ENCODE peak calls at places on chromosomes 4 and X, in seven cellular contexts. O is cardiac muscle cell, Z is GM10248, I is fibroblast of pulmonary artery, R is RWPE1, S is glutamatergic neuron, B is mammary epithelial cell. E is an unnamed sample.

GRCh38 chr4:110615366-110616161 is 7.3 kb downstream of the PITX2 start:
- DNase-seq in R (no peak), Z (no peak), B (no peak), I (no peak), S (no peak), O (peak), E (no peak)

GRCh38 chr4:5206391-5206790 is 155.1 kb downstream of the STK32B start:
- DNase-seq in B (peak), R (peak), I (peak), Z (no peak), O (no peak), S (peak), E (no peak)

GRCh38 chr4:37895271-37895670 is 4.4 kb downstream of the TBC1D1 start:
- DNase-seq in B (no peak), I (no peak), Z (no peak), R (no peak), O (no peak), S (no peak), E (no peak)

GRCh38 chr4:182916483-182917181 is 554 bp downstream of the DCTD start:
- DNase-seq in Z (no peak), I (peak), R (peak), S (peak), O (peak), B (peak), E (peak)

GRCh38 chrX:53686151-53686885 is at the start of gene HUWE1:
- DNase-seq in Z (peak), O (peak), I (peak), R (peak), B (peak), S (peak), E (peak)

GRCh38 chr4:158807696-158808095 is 38.9 kb downstream of the FNIP2 start:
- DNase-seq in O (no peak), R (no peak), S (no peak), B (no peak), I (no peak), Z (no peak), E (no peak)

GRCh38 chrX:7948483-7948882 is 21.3 kb upstream of the PNPLA4 start:
- DNase-seq in O (no peak), S (no peak), I (no peak), R (no peak), B (no peak), Z (no peak), E (no peak)

GRCh38 chr4:84877051-84877833 is 89.2 kb downstream of the WDFY3 start:
- DNase-seq in S (peak), R (no peak), O (no peak), B (peak), I (peak), Z (no peak), E (peak)

GRCh38 chr4:139647184-139647583 is 18.4 kb upstream of the MGST2 start:
- DNase-seq in O (no peak), I (no peak), R (no peak), Z (no peak), B (no peak), S (no peak), E (peak)

GRCh38 chrX:41491267-41492004 is 44.3 kb downstream of the NYX start:
- DNase-seq in I (peak), S (no peak), R (peak), B (peak), O (no peak), Z (no peak), E (peak)

GRCh38 chrX:154761977-154762528 is 611 bp upstream of the DKC1 start:
- DNase-seq in O (no peak), B (no peak), I (no peak), Z (no peak), S (no peak), R (no peak), E (no peak)

GRCh38 chrX:114272096-114272686 is 311.7 kb upstream of the HTR2C start:
- DNase-seq in B (no peak), Z (no peak), R (no peak), O (no peak), S (no peak), I (peak), E (peak)

GRCh38 chr4:43146198-43146597 is 253.7 kb downstream of the GRXCR1 start:
- DNase-seq in I (no peak), B (no peak), Z (no peak), R (no peak), S (no peak), O (no peak), E (no peak)

GRCh38 chrX:68992998-68993397 is 164.2 kb downstream of the EFNB1 start:
- DNase-seq in O (no peak), B (no peak), Z (no peak), S (no peak), I (no peak), R (no peak), E (no peak)

GRCh38 chr4:11182031-11182430 is 246.7 kb downstream of the HS3ST1 start:
- DNase-seq in Z (no peak), R (no peak), S (no peak), B (no peak), O (no peak), I (no peak), E (peak)

GRCh38 chr4:189022441-189023035 is 883.3 kb downstream of the TRIML1 start:
- DNase-seq in S (no peak), I (peak), R (no peak), B (peak), O (no peak), Z (no peak), E (peak)

GRCh38 chr4:98950925-98951324 is 22.0 kb upstream of the EIF4E start:
- DNase-seq in B (peak), S (no peak), R (no peak), Z (no peak), O (no peak), I (peak), E (peak)

GRCh38 chr4:79334783-79335182 is 8.9 kb upstream of the NAA11 start:
- DNase-seq in B (no peak), Z (no peak), R (no peak), O (no peak), S (no peak), I (no peak), E (no peak)

GRCh38 chr4:84727491-84727890 is 144.6 kb downstream of the CDS1 start:
- DNase-seq in O (no peak), Z (no peak), B (no peak), R (no peak), S (no peak), I (no peak), E (no peak)

GRCh38 chrX:30965751-30966150 is 76.7 kb upstream of the TAB3 start:
- DNase-seq in S (no peak), B (no peak), R (no peak), O (no peak), Z (no peak), I (no peak), E (no peak)

GRCh38 chr4:100795581-100795980 is 277.8 kb upstream of the EMCN start:
- DNase-seq in Z (no peak), I (no peak), R (no peak), S (no peak), O (no peak), B (no peak), E (no peak)

GRCh38 chr4:99462875-99463464 is 27.8 kb upstream of the ADH7 start:
- DNase-seq in S (peak), I (peak), O (peak), Z (peak), B (peak), R (peak), E (peak)

GRCh38 chr4:5050520-5050955 is 742 bp upstream of the STK32B start:
- DNase-seq in S (peak), R (peak), Z (peak), O (peak), B (peak), I (peak), E (peak)

GRCh38 chr4:110823251-110823650 is 200.4 kb upstream of the PITX2 start:
- DNase-seq in B (peak), S (no peak), O (no peak), R (peak), I (no peak), Z (no peak), E (peak)

GRCh38 chrX:100447563-100448397 is 37.7 kb upstream of the PCDH19 start:
- DNase-seq in R (peak), O (peak), I (peak), Z (peak), S (peak), B (peak), E (peak)

GRCh38 chrX:52277666-52278065 is 91.2 kb upstream of the XAGE2 start:
- DNase-seq in R (no peak), O (no peak), S (no peak), Z (no peak), B (no peak), I (no peak), E (no peak)

GRCh38 chr4:53026233-53026632 is 164.1 kb downstream of the RASL11B start:
- DNase-seq in S (no peak), B (no peak), I (no peak), Z (no peak), O (no peak), R (no peak), E (no peak)

GRCh38 chrX:115988825-115989224 is 181.7 kb upstream of the AGTR2 start:
- DNase-seq in B (no peak), I (no peak), O (no peak), R (no peak), S (no peak), Z (no peak), E (no peak)

GRCh38 chr4:7194251-7195137 is 2.2 kb downstream of the SORCS2 start:
- DNase-seq in B (no peak), Z (no peak), O (peak), I (peak), S (peak), R (no peak), E (no peak)

GRCh38 chr4:182920676-182921075 is 3.5 kb upstream of the DCTD start:
- DNase-seq in I (no peak), R (no peak), Z (no peak), O (no peak), S (no peak), B (no peak), E (no peak)

GRCh38 chr4:83107636-83108035 is 6.9 kb downstream of the PLAC8 start:
- DNase-seq in B (no peak), O (no peak), R (no peak), Z (no peak), S (no peak), I (no peak), E (no peak)

GRCh38 chrX:79095441-79096338 is 48.8 kb upstream of the GPR174 start:
- DNase-seq in S (no peak), I (no peak), Z (no peak), B (no peak), R (no peak), O (no peak), E (no peak)

GRCh38 chr4:58760737-58761136 is 1650.6 kb upstream of the IGFBP7 start:
- DNase-seq in Z (no peak), B (no peak), S (no peak), R (no peak), O (no peak), I (no peak), E (no peak)

DNA sequence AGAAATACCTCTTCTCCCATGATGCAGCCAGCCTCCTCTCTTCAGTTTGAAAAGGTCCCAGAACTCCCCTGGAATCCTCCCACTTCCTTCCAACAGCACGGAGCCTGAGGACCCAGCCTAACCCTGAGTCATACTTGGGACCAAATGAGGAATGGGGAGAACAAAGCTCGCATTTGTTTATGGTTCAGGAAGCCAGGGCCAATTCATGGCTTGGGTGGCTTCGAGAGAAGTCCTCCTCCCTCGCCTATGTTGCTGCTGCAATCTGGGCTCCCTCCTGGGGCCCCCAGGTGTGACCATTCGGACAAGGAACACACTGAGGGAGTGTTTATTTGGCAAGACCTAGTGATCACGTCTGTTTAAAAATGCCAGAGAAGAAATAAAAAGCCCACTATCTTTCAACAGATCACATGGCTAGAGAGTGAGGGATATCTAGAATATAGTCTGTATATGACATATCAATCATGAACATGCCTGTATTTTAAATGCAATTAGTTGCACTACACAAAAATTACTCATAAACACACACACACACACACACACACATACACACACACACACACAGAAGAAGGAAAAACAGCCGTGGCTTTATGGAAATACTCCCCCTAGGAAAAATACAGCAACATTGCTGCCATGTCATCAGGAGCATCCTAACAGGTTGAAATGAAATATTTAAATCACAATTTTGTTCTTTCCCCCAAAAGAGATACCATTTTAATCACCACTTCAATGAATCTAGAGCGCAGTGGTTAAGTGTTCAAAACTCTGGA is 155.7 kb upstream of the MAP3K15 start:
- DNase-seq in B (peak), I (peak), Z (no peak), S (no peak), R (peak), O (no peak), E (peak)
- TF ChIP-seq CTCF in B (no peak), I (peak), Z (no peak), S (no peak), R (no peak), O (no peak), E (no peak)

GRCh38 chr4:41725254-41725653 is 23.3 kb downstream of the PHOX2B start:
- DNase-seq in R (no peak), O (no peak), I (no peak), B (no peak), S (no peak), Z (no peak), E (no peak)
- TF ChIP-seq CTCF in R (no peak), O (no peak), I (no peak), B (no peak), S (peak), Z (no peak), E (no peak)

DNA sequence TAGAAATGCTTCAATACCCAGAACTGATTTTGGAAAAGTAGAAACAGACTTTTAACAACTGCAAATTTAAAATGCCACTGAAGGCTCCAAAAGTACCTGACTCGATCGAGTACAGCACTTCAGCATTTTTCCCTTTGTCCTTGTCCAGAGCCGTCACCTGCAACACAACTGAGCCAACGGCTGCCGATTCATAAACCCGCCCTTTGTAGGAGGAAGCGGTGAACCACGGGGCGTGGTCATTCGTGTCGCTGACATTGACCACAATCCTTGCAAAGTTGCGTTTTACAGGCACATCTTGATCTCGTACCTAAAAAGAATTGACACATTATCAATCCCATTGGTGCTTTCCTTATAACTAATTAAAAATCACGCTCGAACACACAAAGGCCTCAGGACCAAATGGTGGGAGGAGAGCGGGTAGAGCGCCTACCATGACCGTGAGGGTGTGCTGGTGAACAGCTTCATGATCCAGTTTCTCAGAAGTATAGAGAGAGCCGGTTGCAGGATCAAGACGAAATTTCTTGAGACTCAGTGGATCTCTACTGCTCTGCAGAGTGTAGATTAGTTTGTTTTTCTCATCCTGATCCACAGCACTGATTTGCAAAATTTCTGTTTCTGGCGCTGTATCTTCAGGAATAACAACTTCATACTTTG is 72.8 kb upstream of the MTNR1A start:
- DNase-seq in I (no peak), O (no peak), B (no peak), S (no peak), R (no peak), Z (no peak), E (peak)
- TF ChIP-seq CTCF in I (no peak), O (no peak), B (no peak), S (no peak), R (no peak), Z (no peak), E (no peak)

DNA sequence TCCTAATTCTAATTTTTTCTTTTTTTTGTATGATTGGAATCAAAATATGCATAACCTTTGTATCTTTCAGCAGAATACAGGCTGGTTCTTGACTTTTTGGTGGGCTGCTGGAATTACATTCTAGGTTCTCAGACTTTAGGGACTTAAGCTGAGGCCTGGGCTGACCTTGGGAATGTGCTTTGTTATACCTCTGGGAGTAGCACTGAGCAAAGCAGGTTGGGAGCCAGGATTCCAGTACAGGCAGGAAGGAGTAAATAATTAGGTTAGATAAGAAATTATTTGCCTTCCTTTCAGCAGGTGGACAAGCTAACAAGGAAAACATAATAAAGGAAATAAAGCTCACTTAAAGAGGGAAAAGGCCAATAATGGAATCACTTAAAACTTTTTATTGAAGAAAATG is 49.9 kb upstream of the SLC4A4 start:
- DNase-seq in B (no peak), R (no peak), O (no peak), S (no peak), Z (no peak), I (no peak), E (no peak)
- TF ChIP-seq CTCF in B (no peak), R (no peak), O (no peak), S (no peak), Z (no peak), I (no peak), E (no peak)